ENCODE peak calls at places on chromosomes 3 and 15, in four cellular contexts. One of them, this sample, is unnamed.

GRCh38 chr15:58486564-58486963 is 54.8 kb downstream of the LIPC start:
- DNase-seq in colonic mucosa: no peak
- DNase-seq in esophagus squamous epithelium: no peak
- DNase-seq in pancreas: no peak
- DNase-seq in this sample: no peak

GRCh38 chr3:50157821-50158556 is 2.9 kb downstream of the SEMA3F start:
- DNase-seq in colonic mucosa: no peak
- DNase-seq in esophagus squamous epithelium: no peak
- DNase-seq in pancreas: no peak
- DNase-seq in this sample: no peak

GRCh38 chr3:46812237-46812791 is 50.9 kb downstream of the MYL3 start:
- DNase-seq in colonic mucosa: peak; percentile 78
- DNase-seq in esophagus squamous epithelium: peak; percentile 8
- DNase-seq in pancreas: peak; percentile 91
- DNase-seq in this sample: no peak

GRCh38 chr15:34102175-34102925 is 467 bp downstream of the PGBD4 start:
- DNase-seq in colonic mucosa: no peak
- DNase-seq in esophagus squamous epithelium: no peak
- DNase-seq in pancreas: no peak
- DNase-seq in this sample: no peak

GRCh38 chr15:22895465-22896190 is 57.2 kb downstream of the NIPA2 start:
- DNase-seq in colonic mucosa: peak; percentile 56
- DNase-seq in esophagus squamous epithelium: no peak
- DNase-seq in pancreas: peak; percentile 15
- DNase-seq in this sample: no peak

GRCh38 chr15:51647128-51647562 is 24.6 kb upstream of the DMXL2 start:
- DNase-seq in colonic mucosa: peak; percentile 75
- DNase-seq in esophagus squamous epithelium: no peak
- DNase-seq in pancreas: no peak
- DNase-seq in this sample: no peak

GRCh38 chr15:52085289-52085688 is 27.3 kb downstream of the BCL2L10 start:
- DNase-seq in colonic mucosa: no peak
- DNase-seq in esophagus squamous epithelium: no peak
- DNase-seq in pancreas: no peak
- DNase-seq in this sample: no peak

GRCh38 chr3:72907851-72908620 is 20.2 kb downstream of the GXYLT2 start:
- DNase-seq in colonic mucosa: no peak
- DNase-seq in esophagus squamous epithelium: no peak
- DNase-seq in pancreas: no peak
- DNase-seq in this sample: peak; percentile 85

GRCh38 chr3:37493485-37494080 is 319.2 kb upstream of the LRRFIP2 start:
- DNase-seq in colonic mucosa: no peak
- DNase-seq in esophagus squamous epithelium: no peak
- DNase-seq in pancreas: no peak
- DNase-seq in this sample: peak; percentile 36

GRCh38 chr3:66496731-66497130 is 4.1 kb downstream of the LRIG1 start:
- DNase-seq in colonic mucosa: no peak
- DNase-seq in esophagus squamous epithelium: no peak
- DNase-seq in pancreas: no peak
- DNase-seq in this sample: no peak

GRCh38 chr3:61521229-61521628 is 40.1 kb upstream of the PTPRG start:
- DNase-seq in colonic mucosa: no peak
- DNase-seq in esophagus squamous epithelium: no peak
- DNase-seq in pancreas: no peak
- DNase-seq in this sample: no peak

GRCh38 chr15:50137330-50137761 is 18.3 kb upstream of the ATP8B4 start:
- DNase-seq in colonic mucosa: no peak
- DNase-seq in esophagus squamous epithelium: no peak
- DNase-seq in pancreas: no peak
- DNase-seq in this sample: no peak

GRCh38 chr3:42491876-42492507 is 10.5 kb upstream of the VIPR1 start:
- DNase-seq in colonic mucosa: peak; percentile 16
- DNase-seq in esophagus squamous epithelium: no peak
- DNase-seq in pancreas: no peak
- DNase-seq in this sample: peak; percentile 58

GRCh38 chr3:66138336-66139234 is 82.2 kb upstream of the SLC25A26 start:
- DNase-seq in colonic mucosa: peak; percentile 53
- DNase-seq in esophagus squamous epithelium: no peak
- DNase-seq in pancreas: no peak
- DNase-seq in this sample: no peak

GRCh38 chr3:18344306-18345014 is 80.7 kb downstream of the SATB1 start:
- DNase-seq in colonic mucosa: no peak
- DNase-seq in esophagus squamous epithelium: no peak
- DNase-seq in pancreas: no peak
- DNase-seq in this sample: no peak

GRCh38 chr3:16817201-16817600 is 67.6 kb upstream of the PLCL2 start:
- DNase-seq in colonic mucosa: no peak
- DNase-seq in esophagus squamous epithelium: no peak
- DNase-seq in pancreas: no peak
- DNase-seq in this sample: no peak

GRCh38 chr3:127671523-127672428 is 976 bp upstream of the ABTB1 start:
- DNase-seq in colonic mucosa: peak; percentile 30
- DNase-seq in esophagus squamous epithelium: no peak
- DNase-seq in pancreas: peak; percentile 70
- DNase-seq in this sample: peak; percentile 75
- TF ChIP-seq CTCF in colonic mucosa: no peak
- TF ChIP-seq CTCF in esophagus squamous epithelium: no peak
- TF ChIP-seq CTCF in pancreas: no peak
- TF ChIP-seq CTCF in this sample: no peak

DNA sequence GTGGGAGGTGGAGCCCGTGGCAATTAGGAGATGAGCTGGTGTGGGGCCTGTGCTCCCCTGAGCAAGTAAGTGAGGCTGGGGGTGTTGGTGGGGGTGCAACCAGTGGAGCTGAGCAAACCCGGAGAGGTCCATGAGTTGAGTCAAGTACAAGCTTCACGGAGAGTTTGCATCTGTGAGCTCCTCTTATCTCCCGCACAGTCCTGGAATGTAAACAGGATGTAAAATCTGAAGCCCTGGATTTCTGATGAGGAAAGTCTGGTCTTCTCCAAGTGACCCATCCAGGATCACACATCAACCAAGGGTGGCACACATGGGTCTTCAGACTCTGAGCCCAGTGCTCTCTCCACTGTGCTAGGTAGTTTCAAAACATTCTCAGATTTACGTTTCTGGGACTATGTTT is 67.8 kb downstream of the LSM3 start:
- DNase-seq in colonic mucosa: no peak
- DNase-seq in esophagus squamous epithelium: no peak
- DNase-seq in pancreas: no peak
- DNase-seq in this sample: no peak
- H3K27ac ChIP-seq in colonic mucosa: no peak overlapping the region
- H3K27ac ChIP-seq in esophagus squamous epithelium: no peak overlapping the region
- H3K27ac ChIP-seq in pancreas: no peak overlapping the region
- H3K27ac ChIP-seq in this sample: no peak overlapping the region

GRCh38 chr3:195764961-195765706 is 44.4 kb downstream of the MUC20 start:
- DNase-seq in colonic mucosa: no peak
- DNase-seq in esophagus squamous epithelium: no peak
- DNase-seq in pancreas: no peak
- DNase-seq in this sample: no peak

GRCh38 chr3:195762249-195762585 is 41.4 kb downstream of the MUC20 start:
- DNase-seq in colonic mucosa: no peak
- DNase-seq in esophagus squamous epithelium: no peak
- DNase-seq in pancreas: no peak
- DNase-seq in this sample: no peak

GRCh38 chr3:195762611-195763247 is 42.0 kb downstream of the MUC20 start:
- DNase-seq in colonic mucosa: no peak
- DNase-seq in esophagus squamous epithelium: no peak
- DNase-seq in pancreas: no peak
- DNase-seq in this sample: no peak

GRCh38 chr3:195763248-195763830 is 42.6 kb downstream of the MUC20 start:
- DNase-seq in colonic mucosa: no peak
- DNase-seq in esophagus squamous epithelium: no peak
- DNase-seq in pancreas: no peak
- DNase-seq in this sample: no peak

DNA sequence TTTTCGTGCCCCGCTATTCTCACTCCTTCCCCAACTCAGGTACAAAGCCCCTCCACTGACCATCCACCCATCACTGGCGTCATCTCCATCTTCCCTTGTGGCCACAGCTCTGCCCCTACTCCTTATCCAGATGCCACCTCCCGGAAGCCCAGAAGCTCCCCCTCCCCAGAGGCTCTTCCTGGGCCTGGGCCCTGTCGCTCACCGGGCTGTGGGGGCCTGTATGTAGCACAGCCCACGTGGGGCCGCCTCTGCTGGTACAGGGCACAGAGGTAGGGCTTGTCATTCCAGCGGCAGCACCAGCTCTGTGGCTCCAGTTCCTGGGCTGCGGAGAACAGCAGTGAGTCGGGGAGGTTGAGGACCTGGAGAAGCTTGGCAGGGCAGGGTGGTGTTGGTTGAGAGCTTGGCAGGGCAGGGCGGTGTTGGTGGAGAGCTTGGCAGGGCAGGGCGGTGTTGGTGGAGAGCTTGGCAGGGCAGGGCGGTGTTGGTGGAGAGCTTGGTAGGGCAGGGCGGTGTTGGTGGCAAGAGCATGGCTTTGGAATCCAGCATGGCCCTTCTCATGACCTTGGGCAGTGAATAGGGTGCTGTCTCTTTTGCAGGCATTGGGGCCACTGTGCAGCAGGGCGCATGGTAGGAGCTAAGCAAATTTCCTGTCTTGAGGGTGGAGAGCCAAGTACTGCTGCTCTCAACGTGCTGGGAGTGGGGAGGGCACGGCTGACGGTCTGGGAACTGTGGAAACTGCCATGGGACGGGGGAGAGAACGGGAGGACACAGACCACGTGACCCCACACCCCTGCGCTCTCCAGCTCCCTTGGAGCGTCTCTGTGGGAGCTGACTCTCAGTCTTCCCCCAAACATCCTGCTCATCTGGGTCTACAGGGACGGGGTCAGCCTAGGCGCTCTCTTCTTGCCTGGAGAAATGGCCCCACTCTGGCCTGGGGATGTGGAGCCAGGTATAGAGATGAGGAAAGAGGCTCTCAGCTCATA is 43.4 kb downstream of the MUC20 start:
- DNase-seq in colonic mucosa: no peak
- DNase-seq in esophagus squamous epithelium: no peak
- DNase-seq in pancreas: no peak
- DNase-seq in this sample: no peak
- H3K4me3 ChIP-seq in colonic mucosa: no peak overlapping the region
- H3K4me3 ChIP-seq in esophagus squamous epithelium: no peak overlapping the region
- H3K4me3 ChIP-seq in pancreas: no peak overlapping the region
- H3K4me3 ChIP-seq in this sample: no peak overlapping the region

GRCh38 chr15:40082195-40082868 is 26.3 kb downstream of the BMF start:
- DNase-seq in colonic mucosa: peak; percentile 66
- DNase-seq in esophagus squamous epithelium: no peak
- DNase-seq in pancreas: no peak
- DNase-seq in this sample: no peak

GRCh38 chr15:40083756-40084101 is 24.9 kb downstream of the BMF start:
- DNase-seq in colonic mucosa: no peak
- DNase-seq in esophagus squamous epithelium: no peak
- DNase-seq in pancreas: no peak
- DNase-seq in this sample: no peak

GRCh38 chr15:40087095-40087805 is 21.4 kb downstream of the BMF start:
- DNase-seq in colonic mucosa: no peak
- DNase-seq in esophagus squamous epithelium: no peak
- DNase-seq in pancreas: no peak
- DNase-seq in this sample: no peak

GRCh38 chr15:40084657-40085056 is 24.0 kb downstream of the BMF start:
- DNase-seq in colonic mucosa: no peak
- DNase-seq in esophagus squamous epithelium: no peak
- DNase-seq in pancreas: no peak
- DNase-seq in this sample: no peak

GRCh38 chr15:40085225-40085624 is 23.5 kb downstream of the BMF start:
- DNase-seq in colonic mucosa: no peak
- DNase-seq in esophagus squamous epithelium: no peak
- DNase-seq in pancreas: no peak
- DNase-seq in this sample: no peak
- TF ChIP-seq CTCF in colonic mucosa: no peak
- TF ChIP-seq CTCF in esophagus squamous epithelium: no peak
- TF ChIP-seq CTCF in pancreas: no peak
- TF ChIP-seq CTCF in this sample: no peak

This sample was measured in coronary artery.